ENCODE peak calls at places on chromosomes 13 and 19, in five cellular contexts. R is amygdala, D is frontal cortex, L is pons, N is NCI-H1105 treated with DMSO at 0.1 percent for 48 hours. M is an unnamed sample.

GRCh38 chr19:38634757-38635482 is 12.5 kb upstream of the ACTN4 start:
- DNase-seq in R (peak), D (no peak), L (peak), N (peak), M (peak)

GRCh38 chr19:40750035-40750284 is 317 bp downstream of the ACTMAP start:
- DNase-seq in R (no peak), D (no peak), L (no peak), N (no peak), M (no peak)

GRCh38 chr13:24215732-24216131 is 55.2 kb downstream of the SPATA13 start:
- DNase-seq in R (no peak), D (no peak), L (peak), N (no peak), M (no peak)

GRCh38 chr19:41403181-41403970 is 5.8 kb downstream of the BCKDHA start:
- DNase-seq in R (no peak), D (no peak), L (no peak), N (no peak), M (no peak)

GRCh38 chr19:48481846-48482639 is 12.9 kb downstream of the CYTH2 start:
- DNase-seq in R (no peak), D (no peak), L (no peak), N (no peak), M (no peak)

GRCh38 chr19:18219911-18220631 is 6.2 kb downstream of the PDE4C start:
- DNase-seq in R (no peak), D (no peak), L (no peak), N (no peak), M (no peak)

GRCh38 chr13:46053162-46054012 is 841 bp upstream of the ZC3H13 start:
- DNase-seq in R (no peak), D (no peak), L (peak), N (no peak), M (no peak)

GRCh38 chr19:2260341-2260751 is 4.1 kb upstream of the JSRP1 start:
- DNase-seq in R (no peak), D (no peak), L (no peak), N (no peak), M (no peak)

GRCh38 chr13:76016799-76017198 is 380.7 kb downstream of the LMO7 start:
- DNase-seq in R (no peak), D (no peak), L (peak), N (no peak), M (no peak)

GRCh38 chr13:100549316-100549715 is 39.3 kb downstream of the GGACT start:
- DNase-seq in R (no peak), D (no peak), L (no peak), N (no peak), M (no peak)

GRCh38 chr13:94009696-94010095 is 469.8 kb downstream of the DCT start:
- DNase-seq in R (no peak), D (no peak), L (no peak), N (no peak), M (no peak)

GRCh38 chr19:16076154-16076957 is at the start of gene TPM4:
- DNase-seq in R (peak), D (peak), L (peak), N (peak), M (peak)

GRCh38 chr13:100454876-100455275 is 133.7 kb downstream of the GGACT start:
- DNase-seq in R (no peak), D (no peak), L (no peak), N (no peak), M (no peak)

GRCh38 chr13:35856084-35856483 is 275.1 kb downstream of the DCLK1 start:
- DNase-seq in R (no peak), D (no peak), L (no peak), N (no peak), M (no peak)

GRCh38 chr13:30807392-30807791 is 72.0 kb downstream of the ALOX5AP start:
- DNase-seq in R (no peak), D (no peak), L (no peak), N (no peak), M (no peak)

GRCh38 chr13:99617474-99618255 is 116.4 kb downstream of the TM9SF2 start:
- DNase-seq in R (no peak), D (no peak), L (peak), N (no peak), M (peak)

GRCh38 chr19:29741226-29741625 is 26.2 kb upstream of the C19orf12 start:
- DNase-seq in R (no peak), D (no peak), L (no peak), N (no peak), M (no peak)

GRCh38 chr19:51689751-51690358 is 3.3 kb upstream of the SPACA6 start:
- DNase-seq in R (peak), D (peak), L (peak), N (peak), M (peak)

GRCh38 chr19:7917292-7918061 is 2.7 kb upstream of the SNAPC2 start:
- DNase-seq in R (no peak), D (peak), L (no peak), N (peak), M (peak)

GRCh38 chr19:2638417-2638940 is 64.0 kb downstream of the GNG7 start:
- DNase-seq in R (no peak), D (no peak), L (no peak), N (no peak), M (no peak)

GRCh38 chr19:50314724-50315700 is 14.2 kb downstream of the KCNC3 start:
- DNase-seq in R (no peak), D (no peak), L (no peak), N (peak), M (no peak)

GRCh38 chr13:23703241-23703640 is 133.0 kb downstream of the TNFRSF19 start:
- DNase-seq in R (no peak), D (no peak), L (no peak), N (no peak), M (no peak)

GRCh38 chr13:22357132-22357531 is 686.3 kb downstream of the FGF9 start:
- DNase-seq in R (no peak), D (no peak), L (no peak), N (no peak), M (no peak)

GRCh38 chr13:26011996-26012688 is 39.7 kb downstream of the SHISA2 start:
- DNase-seq in R (no peak), D (no peak), L (no peak), N (no peak), M (no peak)

GRCh38 chr13:44312131-44312530 is 61.5 kb upstream of the SERP2 start:
- DNase-seq in R (no peak), D (no peak), L (no peak), N (no peak), M (no peak)

GRCh38 chr19:58305932-58306323 is 751 bp downstream of the ERVK3-1 start:
- DNase-seq in R (no peak), D (no peak), L (no peak), N (no peak), M (no peak)

GRCh38 chr13:45063261-45063870 is 56.9 kb upstream of the GTF2F2 start:
- DNase-seq in R (no peak), D (no peak), L (no peak), N (no peak), M (no peak)

GRCh38 chr13:111380431-111380830 is 60.0 kb downstream of the TEX29 start:
- DNase-seq in R (no peak), D (no peak), L (no peak), N (no peak), M (no peak)

GRCh38 chr13:73334459-73334858 is 275.7 kb downstream of the KLF5 start:
- DNase-seq in R (no peak), D (no peak), L (no peak), N (no peak), M (no peak)

M was measured in neural crest cell.